ENCODE peak calls at places on chromosomes 6 and 20, in nine cellular contexts. H, R, V, D, C, Z, M, G and P are unnamed samples.

GRCh38 chr6:91486200-91486599 is 899.3 kb upstream of the MAP3K7 start:
- DNase-seq in H (no peak), R (no peak), V (no peak), D (no peak), C (no peak), Z (no peak), M (no peak), G (no peak), P (no peak)

GRCh38 chr20:18101125-18101820 is 36.4 kb upstream of the KAT14 start:
- DNase-seq in H (no peak), R (no peak), V (no peak), D (no peak), C (no peak), Z (no peak), M (no peak), G (no peak), P (no peak)

GRCh38 chr6:35088281-35089215 is 52.6 kb downstream of the TCP11 start:
- DNase-seq in H (no peak), R (no peak), V (no peak), D (no peak), C (no peak), Z (peak; percentile 4), M (no peak), G (no peak), P (no peak)

GRCh38 chr6:42313038-42313437 is 95.4 kb upstream of the MRPS10 start:
- DNase-seq in H (no peak), R (no peak), V (no peak), D (no peak), C (no peak), Z (no peak), M (no peak), G (peak; percentile 74), P (no peak)

GRCh38 chr6:122207061-122207460 is 192.4 kb upstream of the HSF2 start:
- DNase-seq in H (no peak), R (no peak), V (no peak), D (no peak), C (no peak), Z (no peak), M (no peak), G (no peak), P (no peak)

GRCh38 chr20:38602185-38602581 is 574 bp downstream of the ARHGAP40 start:
- DNase-seq in H (no peak), R (no peak), V (peak; percentile 24), D (no peak), C (no peak), Z (no peak), M (no peak), G (no peak), P (no peak)

GRCh38 chr20:24444531-24445190 is 24.8 kb upstream of the SYNDIG1 start:
- DNase-seq in H (peak; percentile 47), R (no peak), V (no peak), D (no peak), C (no peak), Z (no peak), M (no peak), G (no peak), P (no peak)

GRCh38 chr6:150685860-150686259 is 86.2 kb downstream of the PLEKHG1 start:
- DNase-seq in H (no peak), R (peak; percentile 11), V (peak; percentile 52), D (no peak), C (peak; percentile 16), Z (peak; percentile 62), M (no peak), G (no peak), P (no peak)

GRCh38 chr6:20182069-20182468 is 30.2 kb downstream of the MBOAT1 start:
- DNase-seq in H (no peak), R (no peak), V (no peak), D (no peak), C (no peak), Z (no peak), M (no peak), G (no peak), P (no peak)

GRCh38 chr6:20186981-20187380 is 25.3 kb downstream of the MBOAT1 start:
- DNase-seq in H (no peak), R (no peak), V (no peak), D (no peak), C (no peak), Z (no peak), M (no peak), G (no peak), P (no peak)

GRCh38 chr6:20178327-20178726 is 33.9 kb downstream of the MBOAT1 start:
- DNase-seq in H (no peak), R (no peak), V (no peak), D (no peak), C (no peak), Z (no peak), M (no peak), G (no peak), P (no peak)

GRCh38 chr6:20180935-20181334 is 31.3 kb downstream of the MBOAT1 start:
- DNase-seq in H (no peak), R (no peak), V (no peak), D (no peak), C (no peak), Z (no peak), M (no peak), G (no peak), P (no peak)

GRCh38 chr6:20182926-20183521 is 29.2 kb downstream of the MBOAT1 start:
- DNase-seq in H (no peak), R (no peak), V (peak; percentile 75), D (peak; percentile 63), C (no peak), Z (peak; percentile 93), M (no peak), G (no peak), P (peak; percentile 79)
- TF ChIP-seq CTCF in H (no peak), R (no peak), V (peak; percentile 44), D (no peak), C (no peak), Z (no peak), M (no peak), G (no peak), P (no peak)

DNA sequence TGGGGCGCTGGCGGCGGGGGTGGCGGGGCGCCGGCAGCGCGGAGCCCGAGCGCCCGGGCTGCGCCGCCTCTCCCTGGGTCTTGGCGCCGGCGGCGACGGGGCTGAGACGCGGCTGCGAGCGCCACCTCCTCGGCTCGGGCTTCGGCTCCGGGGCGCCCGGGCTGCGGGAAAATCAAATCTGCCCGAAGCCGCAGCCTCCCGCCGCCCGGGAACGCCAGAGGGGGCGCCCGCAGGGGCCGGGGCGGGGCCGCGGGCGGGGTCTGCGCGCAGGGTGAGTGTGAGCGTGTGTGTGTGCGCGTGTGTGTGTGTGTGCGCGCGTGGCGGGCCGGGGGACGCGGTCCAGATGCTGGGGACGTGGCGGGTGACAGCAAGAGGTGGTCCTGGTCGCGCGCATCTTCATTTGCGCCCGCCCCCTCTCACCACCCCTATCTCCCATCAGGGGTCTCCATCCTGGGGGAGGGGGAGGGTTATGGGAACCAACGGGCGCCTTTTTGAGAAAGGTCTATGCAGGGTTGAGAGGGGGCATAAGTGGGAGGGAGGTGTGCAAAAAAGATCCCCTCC is 655 bp upstream of the CPNE5 start:
- DNase-seq in H (no peak), R (no peak), V (peak; percentile 67), D (peak; percentile 67), C (peak; percentile 31), Z (no peak), M (peak; percentile 69), G (no peak), P (peak; percentile 28)
- TF ChIP-seq CTCF in H (peak; percentile 20), R (no peak), V (peak; percentile 63), D (peak; percentile 49), C (peak; percentile 10), Z (no peak), M (no peak), G (peak; percentile 3), P (no peak)

GRCh38 chr6:166772518-166772917 is 145.5 kb upstream of the RPS6KA2 start:
- DNase-seq in H (peak; percentile 16), R (no peak), V (peak; percentile 26), D (no peak), C (no peak), Z (no peak), M (no peak), G (no peak), P (no peak)
- TF ChIP-seq CTCF in H (no peak), R (no peak), V (no peak), D (no peak), C (no peak), Z (no peak), M (no peak), G (peak; percentile 38), P (no peak)

GRCh38 chr20:35840403-35840802 is 68.6 kb downstream of the PHF20 start:
- DNase-seq in H (no peak), R (no peak), V (no peak), D (no peak), C (peak; percentile 64), Z (no peak), M (no peak), G (no peak), P (no peak)
- TF ChIP-seq CTCF in H (no peak), R (no peak), V (no peak), D (no peak), C (no peak), Z (no peak), M (no peak), G (no peak), P (no peak)

DNA sequence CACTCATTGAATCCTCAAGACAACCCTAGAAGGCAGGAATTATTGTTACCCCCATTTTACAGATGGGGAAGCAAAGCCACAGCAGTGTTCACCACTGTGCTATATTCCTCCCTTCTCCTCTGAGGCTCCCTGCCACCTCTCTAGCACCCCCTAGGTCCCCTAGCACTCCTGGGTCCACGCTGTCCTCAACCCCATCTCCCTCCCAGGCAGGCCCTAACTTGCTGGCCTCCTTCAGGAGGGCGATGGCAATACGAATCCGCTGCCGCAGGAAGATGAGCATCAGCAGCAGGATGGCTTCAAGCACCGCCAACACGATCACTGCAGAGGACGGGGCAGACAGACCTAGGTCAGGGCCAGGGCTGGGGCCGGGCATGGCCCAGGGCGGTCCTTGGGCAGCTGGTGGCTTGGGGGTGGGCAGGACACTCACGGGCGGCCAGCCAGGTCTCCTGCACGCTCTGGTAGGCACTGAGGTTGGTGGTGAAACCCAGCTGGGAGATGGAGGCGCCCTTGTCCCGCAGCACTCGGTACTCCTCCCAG is 7.8 kb upstream of the NEU1 start:
- DNase-seq in H (no peak), R (no peak), V (no peak), D (no peak), C (no peak), Z (no peak), M (no peak), G (no peak), P (no peak)
- TF ChIP-seq CTCF in H (no peak), R (peak; percentile 6), V (no peak), D (no peak), C (peak; percentile 23), Z (no peak), M (no peak), G (peak; percentile 17), P (no peak)